ENCODE peak calls at places on chromosome 12, in six cellular contexts. V is activated CD8-positive, alpha-beta memory T cell treated with anti-CD3 and anti-CD28 coated beads, Interleukin-2, amount 50 U/mL, for 48 hours; I is adrenal gland; U is NCI-H2107; Q is stimulated activated CD8-positive, alpha-beta memory T cell treated with anti-CD3 and anti-CD28 coated beads, Interleukin-12 subunit alpha, Interleukin-12 subunit beta, amount 100 ng/mL, for 4 hours; H is psoas muscle. O is an unnamed sample.

GRCh38 chr12:52054838-52055741 is 3.8 kb downstream of the NR4A1 start:
- DNase-seq in V (no peak), I (peak), U (no peak), Q (no peak), H (no peak), O (no peak)

GRCh38 chr12:632102-632696 is 31.0 kb downstream of the NINJ2 start:
- DNase-seq in V (no peak), I (no peak), U (no peak), Q (no peak), H (peak), O (no peak)

GRCh38 chr12:46523863-46524770 is 151.5 kb upstream of the SLC38A2 start:
- DNase-seq in V (peak), I (peak), U (no peak), Q (no peak), H (no peak), O (no peak)

GRCh38 chr12:19131020-19131431 is 1.5 kb downstream of the PLEKHA5 start:
- DNase-seq in V (no peak), I (peak), U (no peak), Q (no peak), H (no peak), O (no peak)

GRCh38 chr12:5230151-5230550 is 186.5 kb downstream of the KCNA5 start:
- DNase-seq in V (no peak), I (no peak), U (no peak), Q (no peak), H (no peak), O (no peak)

GRCh38 chr12:97194551-97194950 is 268.1 kb upstream of the RMST start:
- DNase-seq in V (no peak), I (no peak), U (no peak), Q (no peak), H (no peak), O (no peak)

GRCh38 chr12:53208877-53209463 is 1.9 kb upstream of the ITGB7 start:
- DNase-seq in V (no peak), I (no peak), U (no peak), Q (no peak), H (no peak), O (no peak)

GRCh38 chr12:65442418-65442817 is 163.9 kb downstream of the MSRB3 start:
- DNase-seq in V (no peak), I (no peak), U (no peak), Q (no peak), H (no peak), O (no peak)

GRCh38 chr12:10220398-10221077 is 7.9 kb downstream of the GABARAPL1 start:
- DNase-seq in V (peak), I (peak), U (no peak), Q (no peak), H (peak), O (no peak)

GRCh38 chr12:1906579-1906978 is 11.9 kb downstream of the CACNA2D4 start:
- DNase-seq in V (no peak), I (no peak), U (no peak), Q (no peak), H (no peak), O (no peak)

GRCh38 chr12:113870035-113870434 is 96.1 kb downstream of the RBM19 start:
- DNase-seq in V (no peak), I (no peak), U (no peak), Q (no peak), H (no peak), O (no peak)

GRCh38 chr12:2335517-2335916 is 282.7 kb downstream of the CACNA1C start:
- DNase-seq in V (no peak), I (no peak), U (no peak), Q (no peak), H (no peak), O (no peak)

GRCh38 chr12:12482150-12482761 is 80.4 kb downstream of the DUSP16 start:
- DNase-seq in V (no peak), I (no peak), U (no peak), Q (no peak), H (no peak), O (no peak)

GRCh38 chr12:69648476-69648875 is 37.8 kb upstream of the LRRC10 start:
- DNase-seq in V (no peak), I (no peak), U (no peak), Q (no peak), H (no peak), O (no peak)

GRCh38 chr12:120267736-120268135 is 2.2 kb upstream of the PXN start:
- DNase-seq in V (no peak), I (no peak), U (no peak), Q (no peak), H (no peak), O (no peak)

GRCh38 chr12:130437555-130438242 is 100.0 kb downstream of the PIWIL1 start:
- DNase-seq in V (no peak), I (no peak), U (no peak), Q (no peak), H (no peak), O (no peak)